ENCODE peak calls at places on chromosome 20, in six cellular contexts. L is GM23248, E is GM23338, G is neural progenitor cell, X is hepatocyte, Y is PC-3. Q is an unnamed sample.

GRCh38 chr20:20711413-20711812 is 1.0 kb downstream of the RALGAPA2 start:
- DNase-seq in L (no peak), X (peak; percentile 42), E (peak; percentile 16), Y (no peak), G (no peak), Q (no peak)

GRCh38 chr20:15475483-15475882 is 1097.8 kb downstream of the KIF16B start:
- DNase-seq in G (no peak), X (no peak), E (no peak), Y (peak; percentile 24), L (no peak), Q (no peak)

GRCh38 chr20:18009116-18009515 is 40.3 kb downstream of the MGME1 start:
- DNase-seq in E (no peak), G (no peak), X (no peak), L (no peak), Y (no peak), Q (no peak)

GRCh38 chr20:22836877-22837276 is 198.2 kb upstream of the SSTR4 start:
- DNase-seq in G (no peak), Y (peak; percentile 21), E (no peak), X (peak; percentile 39), L (peak; percentile 30), Q (no peak)

GRCh38 chr20:23092861-23093543 is 6.9 kb upstream of the CD93 start:
- DNase-seq in G (no peak), X (no peak), Y (no peak), L (no peak), E (no peak), Q (no peak)

GRCh38 chr20:33820362-33820761 is 9.2 kb downstream of the CHMP4B start:
- DNase-seq in X (no peak), E (no peak), G (no peak), L (no peak), Y (no peak), Q (no peak)

GRCh38 chr20:34083137-34083536 is 28.9 kb downstream of the EIF2S2 start:
- DNase-seq in E (peak; percentile 17), Y (peak; percentile 76), X (peak; percentile 25), L (peak; percentile 96), G (no peak), Q (no peak)

GRCh38 chr20:34249291-34249690 is 8.1 kb downstream of the ASIP start:
- DNase-seq in E (no peak), X (no peak), L (peak; percentile 54), G (no peak), Y (no peak), Q (no peak)

GRCh38 chr20:49572857-49573256 is 4.9 kb upstream of the PTGIS start:
- DNase-seq in E (peak; percentile 68), Y (no peak), L (no peak), X (no peak), G (peak; percentile 48), Q (no peak)

GRCh38 chr20:7841291-7841966 is 98.8 kb downstream of the HAO1 start:
- DNase-seq in Y (peak; percentile 94), X (no peak), L (peak; percentile 92), G (no peak), E (no peak), Q (no peak)

GRCh38 chr20:60034231-60035110 is 76.2 kb downstream of the CDH26 start:
- DNase-seq in X (no peak), E (no peak), L (no peak), Y (no peak), G (no peak), Q (no peak)

GRCh38 chr20:47795214-47795667 is 10.0 kb upstream of the SULF2 start:
- DNase-seq in E (no peak), L (no peak), G (no peak), Y (peak; percentile 99), X (no peak), Q (no peak)

GRCh38 chr20:34549291-34549928 is 9.1 kb upstream of the MAP1LC3A start:
- DNase-seq in X (peak; percentile 62), G (peak; percentile 56), L (peak; percentile 39), Y (peak; percentile 39), E (peak; percentile 93), Q (peak; percentile 19)

GRCh38 chr20:52572687-52573086 is 381.1 kb upstream of the ZFP64 start:
- DNase-seq in G (no peak), Y (no peak), X (no peak), L (peak; percentile 20), E (no peak), Q (no peak)

GRCh38 chr20:7790189-7790588 is 150.1 kb downstream of the HAO1 start:
- DNase-seq in L (peak; percentile 69), E (no peak), G (no peak), X (no peak), Y (peak; percentile 90), Q (no peak)

GRCh38 chr20:7775072-7775471 is 165.2 kb downstream of the HAO1 start:
- DNase-seq in L (peak; percentile 40), Y (no peak), G (no peak), X (no peak), E (no peak), Q (no peak)

GRCh38 chr20:53126185-53126584 is 154.0 kb downstream of the TSHZ2 start:
- DNase-seq in X (no peak), Y (no peak), E (peak; percentile 44), L (no peak), G (peak; percentile 20), Q (no peak)

GRCh38 chr20:57834306-57834863 is 124.6 kb upstream of the PMEPA1 start:
- DNase-seq in Y (no peak), G (no peak), X (no peak), L (no peak), E (no peak), Q (no peak)

GRCh38 chr20:61776491-61776890 is 289.2 kb downstream of the TAF4 start:
- DNase-seq in X (no peak), L (no peak), Y (no peak), G (no peak), E (no peak), Q (no peak)

GRCh38 chr20:8212286-8212685 is 80.2 kb downstream of the PLCB1 start:
- DNase-seq in Y (peak; percentile 25), X (no peak), G (no peak), E (no peak), L (peak; percentile 22), Q (no peak)

GRCh38 chr20:45963059-45964011 is 8.7 kb downstream of the ZNF335 start:
- DNase-seq in Y (peak; percentile 76), L (peak; percentile 59), G (peak; percentile 67), X (peak; percentile 71), E (peak; percentile 81), Q (no peak)

GRCh38 chr20:47743671-47744070 is 41.6 kb downstream of the SULF2 start:
- DNase-seq in L (no peak), G (no peak), Y (no peak), X (no peak), E (no peak), Q (no peak)

GRCh38 chr20:36572701-36573102 is 695 bp upstream of the TGIF2 start:
- DNase-seq in Y (no peak), X (peak; percentile 61), G (peak; percentile 64), E (peak; percentile 58), L (peak; percentile 48), Q (no peak)

GRCh38 chr20:60482201-60482600 is 524.0 kb downstream of the CDH26 start:
- DNase-seq in Y (no peak), L (no peak), X (no peak), G (no peak), E (no peak), Q (no peak)

GRCh38 chr20:6714202-6714800 is 53.2 kb upstream of the BMP2 start:
- DNase-seq in X (peak; percentile 83), L (no peak), Y (peak; percentile 71), G (no peak), E (no peak), Q (no peak)

GRCh38 chr20:45919536-45919933 is 7.6 kb upstream of the PLTP start:
- DNase-seq in L (no peak), G (no peak), E (no peak), Y (no peak), X (no peak), Q (no peak)

GRCh38 chr20:577167-577791 is 32.8 kb downstream of the TCF15 start:
- DNase-seq in L (peak; percentile 55), Y (peak; percentile 22), E (peak; percentile 88), G (peak; percentile 58), X (no peak), Q (peak; percentile 77)

GRCh38 chr20:48750941-48751620 is 76.7 kb downstream of the PREX1 start:
- DNase-seq in G (peak; percentile 95), X (no peak), Y (no peak), E (peak; percentile 87), L (no peak), Q (no peak)

GRCh38 chr20:51480507-51481270 is 61.8 kb downstream of the NFATC2 start:
- DNase-seq in X (no peak), G (no peak), L (no peak), E (no peak), Y (no peak), Q (no peak)

GRCh38 chr20:34997171-34997570 is 41.5 kb downstream of the MYH7B start:
- DNase-seq in X (no peak), Y (no peak), L (no peak), G (no peak), E (peak; percentile 89), Q (no peak)

GRCh38 chr20:31927758-31928157 is 24.1 kb downstream of the PDRG1 start:
- DNase-seq in G (no peak), Y (no peak), E (no peak), L (no peak), X (no peak), Q (no peak)
- TF ChIP-seq EZH2phosphoT487 in G (no peak), Y (no peak), E (no peak), L (no peak), X (no peak), Q (no peak)

DNA sequence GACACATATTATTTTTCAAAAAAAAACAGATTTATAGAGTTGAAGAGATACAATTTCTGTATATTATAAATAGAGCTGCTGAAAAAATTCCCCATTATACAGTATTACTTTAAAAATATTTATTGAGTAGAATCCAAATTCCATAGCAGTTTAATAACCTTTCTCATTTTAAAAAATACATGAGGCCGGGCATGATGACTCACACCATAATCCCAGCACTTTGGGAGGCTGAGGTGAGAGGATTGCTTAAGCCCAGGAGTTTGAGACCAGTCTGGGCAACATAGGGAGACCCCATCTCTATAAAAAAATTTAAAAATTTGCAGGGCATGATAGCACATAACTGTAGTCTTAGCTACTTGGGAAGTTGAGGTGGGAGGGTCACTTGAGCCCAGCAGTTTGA is 13.0 kb downstream of the ATRN start:
- DNase-seq in X (no peak), L (peak; percentile 49), G (no peak), E (no peak), Y (peak; percentile 37), Q (no peak)
- H3K79me2 ChIP-seq in X (peaks cover 82% of the 10 kb centered on the region), L (peaks cover 97% of the 10 kb centered on the region), G (peaks cover 28% of the 10 kb centered on the region), E (peaks cover 38% of the 10 kb centered on the region), Y (peaks cover 85% of the 10 kb centered on the region), Q (peaks cover 42% of the 10 kb centered on the region)

GRCh38 chr20:30284533-30284932 is 972.9 kb upstream of the DEFB115 start:
- DNase-seq in X (no peak), E (no peak), L (no peak), G (no peak), Y (no peak), Q (no peak)
- TF ChIP-seq EZH2phosphoT487 in X (no peak), E (no peak), L (no peak), G (no peak), Y (no peak), Q (no peak)

GRCh38 chr20:63876489-63877036 is 11.5 kb downstream of the TPD52L2 start:
- DNase-seq in L (no peak), Y (no peak), E (no peak), G (no peak), X (no peak), Q (no peak)
- H3K79me2 ChIP-seq in L (peaks cover 89% of the 10 kb centered on the region), Y (peaks cover 59% of the 10 kb centered on the region), E (peaks cover 27% of the 10 kb centered on the region), G (no peaks in the 10 kb centered on the region), X (peaks cover 45% of the 10 kb centered on the region), Q (peaks cover 85% of the 10 kb centered on the region)

Q was measured in HCT116.